ENCODE peak calls at places on chromosomes 2 and 18, in six cellular contexts. One of them, this sample, is unnamed.

GRCh38 chr18:35983818-35984217 is 11.3 kb downstream of the RMP24 start:
- DNase-seq in foreskin fibroblast: peak
- DNase-seq in astrocyte of the spinal cord: peak
- DNase-seq in right lobe of liver: no peak
- DNase-seq in DND-41: no peak
- DNase-seq in pancreas: no peak
- DNase-seq in this sample: peak

GRCh38 chr2:1686784-1687105 is 57.6 kb downstream of the PXDN start:
- DNase-seq in foreskin fibroblast: no peak
- DNase-seq in astrocyte of the spinal cord: peak
- DNase-seq in right lobe of liver: no peak
- DNase-seq in DND-41: no peak
- DNase-seq in pancreas: no peak
- DNase-seq in this sample: no peak

GRCh38 chr2:207394203-207394741 is 135.5 kb upstream of the CREB1 start:
- DNase-seq in foreskin fibroblast: peak
- DNase-seq in astrocyte of the spinal cord: peak
- DNase-seq in right lobe of liver: no peak
- DNase-seq in DND-41: no peak
- DNase-seq in pancreas: no peak
- DNase-seq in this sample: peak

GRCh38 chr2:197828464-197829135 is 24.2 kb downstream of the PLCL1 start:
- DNase-seq in foreskin fibroblast: peak
- DNase-seq in astrocyte of the spinal cord: no peak
- DNase-seq in right lobe of liver: no peak
- DNase-seq in DND-41: no peak
- DNase-seq in pancreas: no peak
- DNase-seq in this sample: no peak

GRCh38 chr2:156380117-156380645 is 47.7 kb upstream of the NR4A2 start:
- DNase-seq in foreskin fibroblast: no peak
- DNase-seq in astrocyte of the spinal cord: no peak
- DNase-seq in right lobe of liver: no peak
- DNase-seq in DND-41: peak
- DNase-seq in pancreas: no peak
- DNase-seq in this sample: no peak

GRCh38 chr2:39216495-39217191 is 27.1 kb downstream of the CDKL4 start:
- DNase-seq in foreskin fibroblast: no peak
- DNase-seq in astrocyte of the spinal cord: no peak
- DNase-seq in right lobe of liver: no peak
- DNase-seq in DND-41: peak
- DNase-seq in pancreas: no peak
- DNase-seq in this sample: no peak

GRCh38 chr2:32838418-32838817 is 108.3 kb upstream of the LTBP1 start:
- DNase-seq in foreskin fibroblast: no peak
- DNase-seq in astrocyte of the spinal cord: no peak
- DNase-seq in right lobe of liver: no peak
- DNase-seq in DND-41: no peak
- DNase-seq in pancreas: no peak
- DNase-seq in this sample: no peak

GRCh38 chr2:233346930-233347329 is 7.4 kb upstream of the DGKD start:
- DNase-seq in foreskin fibroblast: no peak
- DNase-seq in astrocyte of the spinal cord: no peak
- DNase-seq in right lobe of liver: no peak
- DNase-seq in DND-41: no peak
- DNase-seq in pancreas: no peak
- DNase-seq in this sample: no peak

GRCh38 chr18:50104421-50104820 is 90.5 kb downstream of the MYO5B start:
- DNase-seq in foreskin fibroblast: peak
- DNase-seq in astrocyte of the spinal cord: no peak
- DNase-seq in right lobe of liver: no peak
- DNase-seq in DND-41: no peak
- DNase-seq in pancreas: no peak
- DNase-seq in this sample: no peak

GRCh38 chr18:43931439-43931838 is 654.1 kb upstream of the SYT4 start:
- DNase-seq in foreskin fibroblast: no peak
- DNase-seq in astrocyte of the spinal cord: no peak
- DNase-seq in right lobe of liver: no peak
- DNase-seq in DND-41: no peak
- DNase-seq in pancreas: no peak
- DNase-seq in this sample: no peak

GRCh38 chr2:43123981-43124666 is 102.3 kb downstream of the ZFP36L2 start:
- DNase-seq in foreskin fibroblast: no peak
- DNase-seq in astrocyte of the spinal cord: no peak
- DNase-seq in right lobe of liver: no peak
- DNase-seq in DND-41: peak
- DNase-seq in pancreas: no peak
- DNase-seq in this sample: no peak

GRCh38 chr2:200367155-200367554 is 60.7 kb downstream of the SPATS2L start:
- DNase-seq in foreskin fibroblast: peak
- DNase-seq in astrocyte of the spinal cord: no peak
- DNase-seq in right lobe of liver: peak
- DNase-seq in DND-41: no peak
- DNase-seq in pancreas: no peak
- DNase-seq in this sample: no peak

DNA sequence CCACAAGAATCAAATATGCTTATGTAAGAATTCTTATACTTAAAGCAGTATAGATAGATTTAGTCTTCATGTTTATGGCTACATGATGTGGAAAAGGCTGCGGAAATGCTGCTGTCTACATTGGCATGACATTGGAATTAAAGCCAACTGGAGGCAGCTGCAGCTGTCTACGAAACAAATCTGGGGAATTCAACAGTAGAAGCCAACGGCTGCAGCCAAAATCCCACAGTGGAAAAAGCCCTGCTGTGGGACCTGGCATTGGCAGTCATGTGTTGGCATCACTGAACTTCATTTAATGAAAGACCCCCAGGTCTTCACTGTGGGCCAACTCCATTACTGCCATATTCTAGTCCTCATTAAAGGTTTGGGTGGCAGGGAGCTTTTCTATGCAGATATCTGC is 223.6 kb downstream of the SLC8A1 start:
- DNase-seq in foreskin fibroblast: no peak
- DNase-seq in astrocyte of the spinal cord: no peak
- DNase-seq in right lobe of liver: no peak
- DNase-seq in DND-41: no peak
- DNase-seq in pancreas: no peak
- DNase-seq in this sample: no peak
- TF ChIP-seq CTCF in foreskin fibroblast: no peak
- TF ChIP-seq CTCF in astrocyte of the spinal cord: no peak
- TF ChIP-seq CTCF in right lobe of liver: no peak
- TF ChIP-seq CTCF in DND-41: no peak
- TF ChIP-seq CTCF in pancreas: no peak
- TF ChIP-seq CTCF in this sample: no peak

DNA sequence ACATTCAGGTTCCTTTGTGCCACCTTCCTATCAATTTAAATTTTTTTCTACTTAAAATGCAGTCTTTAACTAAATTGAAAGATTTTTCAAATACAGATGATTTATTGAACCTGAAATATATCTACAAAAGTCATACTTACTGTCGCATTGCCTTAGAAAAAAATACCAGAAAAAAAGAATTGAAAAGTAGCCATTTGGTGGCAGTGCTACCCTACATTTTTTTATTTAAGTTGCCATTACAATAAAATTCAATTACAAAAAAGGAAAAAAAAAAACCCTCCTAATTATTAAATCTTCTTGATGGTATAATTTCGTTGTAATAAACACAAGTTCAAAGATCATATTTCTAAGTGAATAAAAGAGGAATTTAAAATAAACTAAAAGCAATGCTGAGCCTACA is 43.4 kb downstream of the DSC3 start:
- DNase-seq in foreskin fibroblast: no peak
- DNase-seq in astrocyte of the spinal cord: peak
- DNase-seq in right lobe of liver: no peak
- DNase-seq in DND-41: no peak
- DNase-seq in pancreas: no peak
- DNase-seq in this sample: no peak
- TF ChIP-seq CTCF in foreskin fibroblast: no peak
- TF ChIP-seq CTCF in astrocyte of the spinal cord: no peak
- TF ChIP-seq CTCF in right lobe of liver: peak
- TF ChIP-seq CTCF in DND-41: no peak
- TF ChIP-seq CTCF in pancreas: no peak
- TF ChIP-seq CTCF in this sample: no peak

GRCh38 chr2:143334837-143335236 is 205.6 kb downstream of the ARHGAP15 start:
- DNase-seq in foreskin fibroblast: no peak
- DNase-seq in astrocyte of the spinal cord: no peak
- DNase-seq in right lobe of liver: no peak
- DNase-seq in DND-41: no peak
- DNase-seq in pancreas: no peak
- DNase-seq in this sample: no peak
- TF ChIP-seq CTCF in foreskin fibroblast: no peak
- TF ChIP-seq CTCF in astrocyte of the spinal cord: no peak
- TF ChIP-seq CTCF in right lobe of liver: no peak
- TF ChIP-seq CTCF in DND-41: no peak
- TF ChIP-seq CTCF in pancreas: no peak
- TF ChIP-seq CTCF in this sample: no peak

DNA sequence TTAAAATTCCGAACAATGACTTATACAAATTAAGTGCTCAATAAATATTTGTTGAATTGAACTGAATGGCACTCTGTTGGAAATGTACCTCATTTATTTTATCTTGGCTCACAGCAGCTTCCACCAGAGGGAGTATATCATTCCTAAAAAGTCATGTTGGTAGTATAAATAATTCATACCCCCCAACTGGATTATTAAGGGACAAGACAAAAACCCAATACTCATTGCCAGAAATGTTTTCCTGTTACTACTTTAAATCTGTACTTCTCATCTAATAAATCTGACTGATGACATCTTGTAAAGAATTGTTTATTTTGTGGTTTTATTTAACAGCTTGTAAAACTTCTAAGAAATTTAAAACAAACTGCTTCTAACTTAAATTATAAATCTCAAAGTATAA is 163.9 kb downstream of the CDH2 start:
- DNase-seq in foreskin fibroblast: no peak
- DNase-seq in astrocyte of the spinal cord: no peak
- DNase-seq in right lobe of liver: no peak
- DNase-seq in DND-41: no peak
- DNase-seq in pancreas: no peak
- DNase-seq in this sample: no peak
- TF ChIP-seq CTCF in foreskin fibroblast: peak
- TF ChIP-seq CTCF in astrocyte of the spinal cord: peak
- TF ChIP-seq CTCF in right lobe of liver: peak
- TF ChIP-seq CTCF in DND-41: peak
- TF ChIP-seq CTCF in pancreas: no peak
- TF ChIP-seq CTCF in this sample: peak

This sample was measured in HFFc6.